ENCODE peak calls at places on chromosomes 3 and 15, in four cellular contexts. One of them, this sample, is unnamed.

GRCh38 chr15:31034152-31034551 is 42.7 kb upstream of the MTMR10 start:
- DNase-seq in HEK293T: no peak
- DNase-seq in endothelial cell of umbilical vein: no peak
- DNase-seq in AG04450: no peak
- DNase-seq in this sample: no peak

GRCh38 chr15:99842071-99842470 is 108.8 kb upstream of the LYSMD4 start:
- DNase-seq in endothelial cell of umbilical vein: no peak
- DNase-seq in AG04450: no peak
- DNase-seq in HEK293T: no peak
- DNase-seq in this sample: no peak

GRCh38 chr3:48596157-48596556 is 1.0 kb upstream of the COL7A1 start:
- DNase-seq in HEK293T: no peak
- DNase-seq in AG04450: no peak
- DNase-seq in endothelial cell of umbilical vein: no peak
- DNase-seq in this sample: no peak

GRCh38 chr3:57557088-57557537 is 1.0 kb downstream of the PDE12 start:
- DNase-seq in endothelial cell of umbilical vein: peak
- DNase-seq in HEK293T: peak
- DNase-seq in AG04450: no peak
- DNase-seq in this sample: peak

GRCh38 chr3:45915518-45916231 is 27.6 kb upstream of the CXCR6 start:
- DNase-seq in endothelial cell of umbilical vein: no peak
- DNase-seq in HEK293T: no peak
- DNase-seq in AG04450: peak
- DNase-seq in this sample: peak

GRCh38 chr3:192494176-192494575 is 233.2 kb downstream of the FGF12 start:
- DNase-seq in AG04450: no peak
- DNase-seq in HEK293T: no peak
- DNase-seq in endothelial cell of umbilical vein: peak
- DNase-seq in this sample: no peak

GRCh38 chr3:140529096-140529495 is 148.8 kb upstream of the TRIM42 start:
- DNase-seq in endothelial cell of umbilical vein: no peak
- DNase-seq in AG04450: no peak
- DNase-seq in HEK293T: no peak
- DNase-seq in this sample: no peak

GRCh38 chr3:16803019-16803418 is 81.7 kb upstream of the PLCL2 start:
- DNase-seq in AG04450: no peak
- DNase-seq in endothelial cell of umbilical vein: no peak
- DNase-seq in HEK293T: no peak
- DNase-seq in this sample: no peak

GRCh38 chr15:41955807-41956525 is 16.4 kb downstream of the EHD4 start:
- DNase-seq in HEK293T: no peak
- DNase-seq in endothelial cell of umbilical vein: no peak
- DNase-seq in AG04450: no peak
- DNase-seq in this sample: peak

GRCh38 chr15:31504462-31504839 is 177.8 kb downstream of the KLF13 start:
- DNase-seq in endothelial cell of umbilical vein: no peak
- DNase-seq in AG04450: no peak
- DNase-seq in HEK293T: no peak
- DNase-seq in this sample: no peak

GRCh38 chr15:64105113-64105704 is 9.4 kb downstream of the SNX1 start:
- DNase-seq in HEK293T: no peak
- DNase-seq in endothelial cell of umbilical vein: peak
- DNase-seq in AG04450: no peak
- DNase-seq in this sample: no peak

GRCh38 chr15:98900382-98900781 is 107.2 kb downstream of the PGPEP1L start:
- DNase-seq in HEK293T: no peak
- DNase-seq in endothelial cell of umbilical vein: no peak
- DNase-seq in AG04450: no peak
- DNase-seq in this sample: no peak

GRCh38 chr15:93708721-93709120 is 522.6 kb upstream of the MCTP2 start:
- DNase-seq in HEK293T: no peak
- DNase-seq in endothelial cell of umbilical vein: no peak
- DNase-seq in AG04450: no peak
- DNase-seq in this sample: no peak

GRCh38 chr3:153658151-153658550 is 463.0 kb upstream of the ARHGEF26 start:
- DNase-seq in HEK293T: no peak
- DNase-seq in AG04450: no peak
- DNase-seq in endothelial cell of umbilical vein: no peak
- DNase-seq in this sample: no peak

This sample was measured in iPS-NIHi11.